ENCODE peak calls at places on chromosome 10, in eight cellular contexts. C is body of pancreas, X is colonic mucosa, D is left lung, Q is uterus, A is upper lobe of right lung, O is testis, B is heart right ventricle. K is an unnamed sample. For H3K36me3, the result is how much of the 10 kb centered on the place peaks cover.

GRCh38 chr10:91409069-91409868 is 875 bp upstream of the HECTD2 start:
- DNase-seq in X (peak), C (peak), A (peak), Q (peak), B (peak), D (peak), O (peak), K (no peak)

GRCh38 chr10:122019414-122019975 is 30.5 kb downstream of the TACC2 start:
- DNase-seq in X (peak), C (peak), Q (no peak), O (no peak), D (peak), B (no peak), A (peak), K (peak)

GRCh38 chr10:14879055-14879800 is 562 bp downstream of the SUV39H2 start:
- DNase-seq in Q (no peak), D (peak), O (peak), C (peak), X (peak), B (peak), A (no peak), K (peak)

GRCh38 chr10:124356706-124357582 is 61.8 kb downstream of the OAT start:
- DNase-seq in A (peak), D (no peak), O (no peak), B (no peak), X (no peak), C (no peak), Q (no peak), K (peak)

GRCh38 chr10:30059209-30060107 is at the start of gene JCAD:
- DNase-seq in D (peak), O (peak), Q (peak), A (peak), X (peak), B (peak), C (peak), K (peak)

GRCh38 chr10:127115086-127115485 is 81.3 kb downstream of the INSYN2A start:
- DNase-seq in D (no peak), A (no peak), Q (no peak), X (no peak), B (no peak), C (no peak), O (no peak), K (no peak)

GRCh38 chr10:121281576-121281975 is 316.7 kb downstream of the FGFR2 start:
- DNase-seq in A (no peak), O (no peak), C (no peak), X (no peak), B (no peak), Q (no peak), D (no peak), K (no peak)

GRCh38 chr10:5023126-5023701 is 19.6 kb upstream of the AKR1C2 start:
- DNase-seq in B (no peak), O (no peak), A (no peak), C (no peak), D (no peak), X (peak), Q (no peak), K (no peak)

GRCh38 chr10:76336213-76336963 is 905.0 kb downstream of the LRMDA start:
- DNase-seq in D (no peak), X (peak), A (no peak), O (peak), Q (peak), B (peak), C (peak), K (no peak)

GRCh38 chr10:130854151-130854550 is 457.4 kb downstream of the TCERG1L start:
- DNase-seq in X (no peak), A (no peak), B (no peak), O (no peak), C (no peak), Q (no peak), D (no peak), K (no peak)

GRCh38 chr10:12207114-12207513 is 11.1 kb downstream of the CDC123 start:
- DNase-seq in A (no peak), B (no peak), Q (no peak), D (no peak), X (no peak), C (no peak), O (no peak), K (no peak)

GRCh38 chr10:12214093-12214492 is 18.1 kb downstream of the CDC123 start:
- DNase-seq in X (no peak), O (no peak), B (no peak), C (no peak), A (no peak), D (no peak), Q (no peak), K (no peak)

GRCh38 chr10:12214763-12215218 is 18.8 kb downstream of the CDC123 start:
- DNase-seq in D (no peak), A (no peak), O (peak), Q (no peak), C (peak), X (peak), B (peak), K (no peak)

GRCh38 chr10:12208460-12208859 is 12.5 kb downstream of the CDC123 start:
- DNase-seq in Q (no peak), B (no peak), D (no peak), X (no peak), A (no peak), C (no peak), O (peak), K (no peak)

DNA sequence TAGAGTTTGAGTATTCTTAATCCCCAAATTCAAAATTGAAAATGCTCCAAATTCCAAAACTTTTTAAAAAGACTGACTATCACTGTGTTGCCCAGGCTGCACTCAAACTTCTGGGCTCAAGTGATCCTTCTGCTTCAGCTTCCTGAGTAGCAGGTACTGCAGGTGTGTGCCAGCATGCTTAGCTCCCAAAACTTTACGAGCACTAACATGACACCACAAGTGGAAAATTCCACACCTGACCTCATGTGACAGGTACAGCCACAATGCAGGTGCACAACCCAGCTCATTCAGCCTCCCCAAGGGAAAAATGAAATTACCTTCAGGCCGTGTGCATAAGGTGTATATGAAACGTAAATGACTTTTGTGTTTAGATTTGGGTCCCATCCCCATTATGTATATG is 16.5 kb downstream of the CDC123 start:
- DNase-seq in X (no peak), D (no peak), B (no peak), Q (no peak), O (no peak), A (no peak), C (no peak), K (no peak)
- H3K36me3 ChIP-seq in X (under half), D (under half), B (half or more), Q (under half), O (under half), A (half or more), C (under half), K (half or more)

GRCh38 chr10:33373263-33373662 is 38.8 kb upstream of the NRP1 start:
- DNase-seq in X (no peak), C (no peak), O (no peak), Q (no peak), B (no peak), A (no peak), D (no peak), K (no peak)

GRCh38 chr10:33376476-33376875 is 42.0 kb upstream of the NRP1 start:
- DNase-seq in B (no peak), A (no peak), C (no peak), O (no peak), Q (no peak), X (no peak), D (no peak), K (no peak)

GRCh38 chr10:33370434-33370930 is 36.0 kb upstream of the NRP1 start:
- DNase-seq in D (no peak), A (no peak), X (no peak), Q (no peak), O (no peak), C (no peak), B (no peak), K (no peak)

GRCh38 chr10:33368086-33368485 is 33.6 kb upstream of the NRP1 start:
- DNase-seq in O (no peak), B (no peak), Q (no peak), C (no peak), D (no peak), A (no peak), X (no peak), K (no peak)

DNA sequence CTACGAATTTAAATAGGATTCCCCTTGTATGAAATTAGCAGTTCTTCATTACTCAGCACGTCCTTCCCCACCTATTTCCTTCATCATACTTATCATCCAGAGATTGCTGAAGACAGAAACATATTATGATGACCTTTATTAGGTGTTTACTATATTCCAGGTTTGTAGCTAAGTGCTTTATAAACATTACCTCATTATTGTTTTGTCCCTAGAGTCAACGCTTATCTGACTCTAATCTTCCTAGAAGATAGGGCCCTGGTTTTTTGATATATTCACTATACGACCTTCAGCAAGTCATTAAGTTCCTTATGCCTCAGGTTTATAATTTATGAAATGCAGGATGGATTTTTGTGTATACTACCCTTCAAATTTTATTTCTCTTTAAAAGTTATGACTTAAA is 36.8 kb upstream of the NRP1 start:
- DNase-seq in A (no peak), B (no peak), D (no peak), C (no peak), O (no peak), Q (no peak), X (no peak), K (no peak)
- H3K36me3 ChIP-seq in A (under half), B (under half), D (under half), C (under half), O (under half), Q (under half), X (under half), K (under half)

DNA sequence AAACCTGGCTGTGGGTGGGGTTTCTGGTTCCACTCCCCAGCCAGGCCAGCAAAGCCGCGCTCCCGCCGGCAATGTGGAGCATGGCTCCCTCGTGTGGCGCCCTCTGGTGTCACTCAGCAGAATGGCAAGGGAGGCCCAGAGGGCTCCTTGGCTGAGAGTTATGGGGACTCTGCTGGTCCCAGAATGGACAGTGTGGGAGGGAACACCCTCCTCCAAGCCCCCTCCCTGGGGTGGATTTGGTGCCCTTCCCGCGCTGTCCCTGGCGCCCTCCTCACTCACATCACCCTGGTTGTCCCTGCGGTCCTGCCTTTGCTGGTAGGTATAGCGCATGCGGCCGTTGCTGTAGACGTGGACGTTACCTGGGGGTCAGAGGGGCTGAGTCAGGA is 14.2 kb downstream of the DNAJB12 start:
- DNase-seq in C (peak), A (peak), Q (peak), B (peak), X (peak), O (peak), D (no peak), K (peak)
- H3K36me3 ChIP-seq in C (under half), A (half or more), Q (under half), B (half or more), X (under half), O (under half), D (under half), K (under half)

DNA sequence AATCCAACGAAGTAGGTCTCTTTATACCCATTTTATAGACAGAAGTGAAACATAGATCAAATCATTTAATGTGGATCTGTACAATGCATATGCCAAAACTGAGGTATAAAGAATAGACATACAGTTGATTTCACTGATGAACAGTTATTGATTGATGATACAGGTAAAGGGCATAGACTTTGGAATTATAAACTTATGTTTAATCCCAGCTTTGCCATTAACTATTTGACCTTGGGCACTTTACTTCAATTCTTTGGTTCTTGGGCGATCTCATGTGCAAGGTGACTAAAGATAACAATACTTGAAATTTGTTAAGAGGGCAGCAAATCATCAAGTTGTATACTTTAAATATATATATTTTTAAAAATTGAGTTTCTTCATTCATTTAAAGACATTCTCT is 28.6 kb downstream of the FRA10AC1 start:
- DNase-seq in O (no peak), D (no peak), X (no peak), A (no peak), B (no peak), Q (no peak), C (no peak), K (no peak)
- H3K36me3 ChIP-seq in O (under half), D (under half), X (under half), A (half or more), B (half or more), Q (under half), C (under half), K (half or more)

GRCh38 chr10:101014230-101014884 is 14.7 kb downstream of the LZTS2 start:
- DNase-seq in O (peak), C (peak), B (peak), X (peak), A (peak), Q (peak), D (peak), K (peak)
- H3K36me3 ChIP-seq in O (under half), C (under half), B (under half), X (under half), A (under half), Q (under half), D (under half), K (under half)

GRCh38 chr10:12237265-12238220 is 41.6 kb downstream of the CDC123 start:
- DNase-seq in A (no peak), X (no peak), C (no peak), D (no peak), B (no peak), Q (no peak), O (no peak), K (no peak)
- H3K36me3 ChIP-seq in A (half or more), X (under half), C (under half), D (under half), B (half or more), Q (under half), O (under half), K (half or more)

DNA sequence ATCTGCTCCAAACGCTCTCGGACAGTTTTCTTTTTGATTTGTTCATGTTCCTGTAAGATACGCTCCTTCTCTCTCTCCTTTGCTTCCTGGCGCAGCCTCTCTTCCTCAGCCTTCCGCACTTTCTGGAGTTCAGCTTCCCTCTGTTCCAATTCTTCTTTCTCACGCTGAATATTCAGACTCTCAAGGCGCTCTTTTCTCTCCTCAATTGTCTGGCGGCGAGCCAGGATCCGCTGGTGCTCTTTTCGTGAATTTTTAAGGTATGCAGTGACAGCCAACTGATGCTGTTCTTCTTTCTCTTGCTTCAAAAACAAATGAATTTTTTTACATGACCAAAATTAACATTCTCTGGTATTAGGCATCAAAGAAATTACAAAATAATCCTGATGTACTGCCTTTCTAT is 22.6 kb downstream of the EIF3A start:
- DNase-seq in X (no peak), C (no peak), A (no peak), Q (no peak), D (no peak), B (no peak), O (no peak), K (no peak)
- H3K36me3 ChIP-seq in X (under half), C (half or more), A (half or more), Q (under half), D (under half), B (half or more), O (under half), K (half or more)

GRCh38 chr10:95613330-95613729 is 43.2 kb downstream of the ALDH18A1 start:
- DNase-seq in B (no peak), D (no peak), X (no peak), A (no peak), C (no peak), Q (no peak), O (no peak), K (no peak)

GRCh38 chr10:95618101-95618500 is 38.4 kb downstream of the ALDH18A1 start:
- DNase-seq in D (no peak), X (no peak), B (no peak), A (no peak), Q (no peak), O (no peak), C (no peak), K (no peak)
- H3K36me3 ChIP-seq in D (under half), X (under half), B (half or more), A (half or more), Q (under half), O (under half), C (half or more), K (half or more)

GRCh38 chr10:73810358-73810734 is 1.1 kb downstream of the NDST2 start:
- DNase-seq in X (no peak), A (no peak), B (no peak), O (no peak), C (no peak), Q (no peak), D (no peak), K (no peak)
- H3K36me3 ChIP-seq in X (under half), A (under half), B (half or more), O (under half), C (under half), Q (under half), D (under half), K (under half)

GRCh38 chr10:70540789-70541360 is 61.7 kb downstream of the PRF1 start:
- DNase-seq in D (no peak), Q (no peak), A (no peak), X (no peak), B (no peak), O (no peak), C (no peak), K (no peak)
- H3K36me3 ChIP-seq in D (under half), Q (under half), A (under half), X (under half), B (half or more), O (under half), C (under half), K (under half)

K was measured in endodermal cell.